ENCODE peak calls at places on chromosome 10, in eight cellular contexts. D is esophagus squamous epithelium, I is spleen, U is adrenal gland, O is heart left ventricle, F is transverse colon, A is endothelial cell of umbilical vein, S is tibial nerve. E is an unnamed sample.

GRCh38 chr10:48531486-48531885 is 73.4 kb downstream of the ARHGAP22 start:
- DNase-seq in D (no peak), I (no peak), U (no peak), O (no peak), F (no peak), A (no peak), S (no peak), E (no peak)

GRCh38 chr10:48759113-48759901 is 74.6 kb downstream of the WDFY4 start:
- DNase-seq in D (no peak), I (no peak), U (no peak), O (no peak), F (no peak), A (no peak), S (no peak), E (no peak)

GRCh38 chr10:17736223-17736622 is 15.8 kb upstream of the TMEM236 start:
- DNase-seq in D (no peak), I (no peak), U (no peak), O (no peak), F (no peak), A (no peak), S (no peak), E (no peak)

GRCh38 chr10:15579605-15580004 is 140.1 kb downstream of the ITGA8 start:
- DNase-seq in D (no peak), I (no peak), U (no peak), O (no peak), F (no peak), A (peak; percentile 52), S (no peak), E (no peak)

GRCh38 chr10:72162978-72163377 is 52.8 kb upstream of the ANAPC16 start:
- DNase-seq in D (no peak), I (no peak), U (no peak), O (no peak), F (no peak), A (peak; percentile 28), S (no peak), E (no peak)

GRCh38 chr10:78919111-78919966 is 149.4 kb upstream of the ZMIZ1 start:
- DNase-seq in D (no peak), I (peak; percentile 51), U (no peak), O (no peak), F (no peak), A (no peak), S (no peak), E (no peak)

GRCh38 chr10:600234-600633 is 89.2 kb downstream of the DIP2C start:
- DNase-seq in D (no peak), I (no peak), U (no peak), O (no peak), F (no peak), A (no peak), S (no peak), E (no peak)

GRCh38 chr10:72935358-72935757 is 19.2 kb downstream of the PLA2G12B start:
- DNase-seq in D (no peak), I (no peak), U (no peak), O (no peak), F (no peak), A (no peak), S (no peak), E (no peak)

GRCh38 chr10:80407836-80408197 is 534 bp upstream of the PRXL2A start:
- DNase-seq in D (no peak), I (peak; percentile 80), U (peak; percentile 43), O (peak; percentile 34), F (peak; percentile 48), A (peak; percentile 79), S (no peak), E (peak; percentile 51)

GRCh38 chr10:47024399-47025252 is 113.4 kb downstream of the PTPN20 start:
- DNase-seq in D (no peak), I (peak; percentile 84), U (peak; percentile 67), O (peak; percentile 69), F (peak; percentile 66), A (peak; percentile 45), S (peak; percentile 57), E (peak; percentile 36)

GRCh38 chr10:63825766-63826165 is 304.6 kb downstream of the REEP3 start:
- DNase-seq in D (no peak), I (no peak), U (no peak), O (no peak), F (no peak), A (no peak), S (no peak), E (no peak)

GRCh38 chr10:14784459-14785055 is 9.9 kb upstream of the FAM107B start:
- DNase-seq in D (no peak), I (no peak), U (no peak), O (no peak), F (no peak), A (no peak), S (no peak), E (no peak)

GRCh38 chr10:73998623-73999622 is 1.0 kb downstream of the VCL start:
- DNase-seq in D (no peak), I (peak; percentile 85), U (peak; percentile 41), O (peak; percentile 71), F (peak; percentile 71), A (peak; percentile 84), S (peak; percentile 34), E (peak; percentile 69)

GRCh38 chr10:74816824-74817498 is 9.4 kb upstream of the KAT6B start:
- DNase-seq in D (no peak), I (no peak), U (no peak), O (no peak), F (no peak), A (no peak), S (no peak), E (no peak)

GRCh38 chr10:125004571-125005311 is 62.8 kb downstream of the ZRANB1 start:
- DNase-seq in D (no peak), I (peak; percentile 54), U (peak; percentile 18), O (no peak), F (peak; percentile 4), A (no peak), S (no peak), E (no peak)

GRCh38 chr10:2798340-2798739 is 269.0 kb upstream of the PFKP start:
- DNase-seq in D (no peak), I (no peak), U (no peak), O (no peak), F (no peak), A (no peak), S (no peak), E (no peak)

GRCh38 chr10:3172081-3172445 is 519 bp downstream of the PITRM1 start:
- DNase-seq in D (no peak), I (peak; percentile 83), U (peak; percentile 37), O (no peak), F (peak; percentile 31), A (peak; percentile 86), S (no peak), E (no peak)

GRCh38 chr10:89278034-89278535 is 23.8 kb upstream of the IFIT2 start:
- DNase-seq in D (no peak), I (no peak), U (peak; percentile 73), O (peak; percentile 46), F (no peak), A (peak; percentile 98), S (no peak), E (peak; percentile 63)

GRCh38 chr10:86350897-86351296 is 15.7 kb downstream of the GRID1 start:
- DNase-seq in D (no peak), I (peak; percentile 37), U (no peak), O (no peak), F (no peak), A (no peak), S (no peak), E (no peak)

GRCh38 chr10:112235920-112236319 is 47.3 kb upstream of the TECTB start:
- DNase-seq in D (no peak), I (no peak), U (no peak), O (no peak), F (no peak), A (no peak), S (no peak), E (no peak)

GRCh38 chr10:15220426-15220825 is 51.9 kb upstream of the NMT2 start:
- DNase-seq in D (no peak), I (no peak), U (no peak), O (no peak), F (no peak), A (no peak), S (no peak), E (no peak)

GRCh38 chr10:91163269-91163708 is 57.2 kb upstream of the PCGF5 start:
- DNase-seq in D (peak; percentile 7), I (peak; percentile 95), U (peak; percentile 71), O (peak; percentile 82), F (peak; percentile 72), A (peak; percentile 55), S (peak; percentile 16), E (peak; percentile 82)

GRCh38 chr10:130215076-130215917 is 79.1 kb downstream of the GLRX3 start:
- DNase-seq in D (no peak), I (peak; percentile 68), U (no peak), O (peak; percentile 4), F (no peak), A (no peak), S (no peak), E (no peak)

GRCh38 chr10:31759816-31760626 is 168.6 kb downstream of the ARHGAP12 start:
- DNase-seq in D (peak; percentile 99), I (peak; percentile 98), U (peak; percentile 98), O (peak; percentile 97), F (peak; percentile 96), A (peak; percentile 99), S (peak; percentile 93), E (peak; percentile 95)
- TF ChIP-seq POLR2A in D (peak; percentile 88), I (peak; percentile 44), U (peak; percentile 96), O (peak; percentile 96), F (peak; percentile 94), A (peak; percentile 83), S (peak; percentile 89), E (peak; percentile 86)

DNA sequence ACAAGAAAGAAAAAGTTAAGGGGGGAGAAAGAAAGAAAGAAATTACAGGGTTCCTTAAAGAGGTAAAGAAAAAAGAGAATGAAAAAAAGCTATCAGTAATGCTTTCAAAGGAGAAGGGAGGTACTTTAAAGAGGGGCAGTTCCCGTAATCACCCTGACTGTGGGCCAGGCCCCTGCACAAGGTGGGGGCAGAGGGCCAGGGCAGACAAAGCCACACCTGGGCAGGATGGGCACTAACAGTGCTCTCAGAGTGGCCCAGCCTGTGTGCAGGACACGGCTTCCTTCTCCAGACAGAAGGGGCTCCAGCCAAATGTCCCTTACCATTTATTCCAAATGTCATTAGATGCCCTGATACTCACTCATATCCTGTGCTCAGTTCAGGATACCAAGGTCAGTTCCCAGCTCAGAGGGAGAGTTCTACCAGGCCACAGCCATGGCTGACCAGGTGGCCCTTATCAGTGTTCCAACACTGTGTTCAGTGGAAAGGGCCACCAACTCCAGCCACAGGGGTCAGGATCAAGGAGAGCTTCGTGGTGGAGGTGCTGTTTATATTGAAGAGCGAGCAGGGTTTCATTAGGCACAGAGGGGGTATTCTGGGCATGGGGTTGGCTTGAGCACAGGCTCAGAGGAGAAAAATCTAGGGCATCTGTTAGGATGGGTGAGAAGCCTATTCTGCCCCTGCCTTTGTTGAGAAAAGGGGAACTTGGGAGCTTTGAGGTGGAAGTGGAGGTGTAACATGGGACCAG is 29.9 kb downstream of the DPCD start:
- DNase-seq in D (no peak), I (peak; percentile 48), U (no peak), O (no peak), F (no peak), A (no peak), S (no peak), E (no peak)
- H3K27ac ChIP-seq in D (no peak overlapping the region), I (no peak overlapping the region), U (no peak overlapping the region), O (no peak overlapping the region), F (no peak overlapping the region), A (no peak overlapping the region), S (no peak overlapping the region), E (no peak overlapping the region)

GRCh38 chr10:103659674-103660363 is 166.3 kb downstream of the NEURL1 start:
- DNase-seq in D (no peak), I (peak; percentile 86), U (peak; percentile 82), O (peak; percentile 72), F (peak; percentile 63), A (peak; percentile 52), S (no peak), E (no peak)
- TF ChIP-seq POLR2A in D (peak; percentile 21), I (no peak), U (no peak), O (no peak), F (no peak), A (no peak), S (peak; percentile 19), E (no peak)

GRCh38 chr10:27504897-27505457 is 873 bp downstream of the RAB18 start:
- DNase-seq in D (no peak), I (no peak), U (no peak), O (no peak), F (no peak), A (peak; percentile 41), S (no peak), E (no peak)
- H3K27ac ChIP-seq in D (peak overlapping the region; percentile 94), I (peak overlapping the region; percentile 93), U (peak overlapping the region; percentile 97), O (peak overlapping the region; percentile 85), F (peak overlapping the region; percentile 94), A (peak overlapping the region; percentile 78), S (peak overlapping the region; percentile 90), E (peak overlapping the region; percentile 77)